ENCODE peak calls at places on chromosome 4, in five cellular contexts. One of them, this sample, is unnamed.

GRCh38 chr4:32030406-32030805 is 1310.2 kb downstream of the PCDH7 start:
- DNase-seq in IMR-90: no peak
- DNase-seq in HCT116: no peak
- DNase-seq in thoracic aorta: no peak
- DNase-seq in HL-60: no peak
- DNase-seq in this sample: no peak

GRCh38 chr4:118372251-118372650 is 19.4 kb upstream of the PRSS12 start:
- DNase-seq in IMR-90: no peak
- DNase-seq in HCT116: no peak
- DNase-seq in thoracic aorta: no peak
- DNase-seq in HL-60: no peak
- DNase-seq in this sample: no peak

GRCh38 chr4:160202802-160203201 is 1099.9 kb downstream of the RAPGEF2 start:
- DNase-seq in IMR-90: no peak
- DNase-seq in HCT116: no peak
- DNase-seq in thoracic aorta: no peak
- DNase-seq in HL-60: no peak
- DNase-seq in this sample: peak; percentile 35

GRCh38 chr4:52714597-52715254 is 36.5 kb downstream of the ERVMER34-1 start:
- DNase-seq in IMR-90: no peak
- DNase-seq in HCT116: no peak
- DNase-seq in thoracic aorta: no peak
- DNase-seq in HL-60: peak; percentile 55
- DNase-seq in this sample: no peak

GRCh38 chr4:135281230-135281629 is 1079.6 kb upstream of the PABPC4L start:
- DNase-seq in IMR-90: no peak
- DNase-seq in HCT116: no peak
- DNase-seq in thoracic aorta: no peak
- DNase-seq in HL-60: no peak
- DNase-seq in this sample: no peak

GRCh38 chr4:114599231-114600065 is 841 bp downstream of the UGT8 start:
- DNase-seq in IMR-90: no peak
- DNase-seq in HCT116: peak; percentile 15
- DNase-seq in thoracic aorta: no peak
- DNase-seq in HL-60: no peak
- DNase-seq in this sample: peak; percentile 27

GRCh38 chr4:98955229-98955628 is 26.3 kb upstream of the EIF4E start:
- DNase-seq in IMR-90: no peak
- DNase-seq in HCT116: no peak
- DNase-seq in thoracic aorta: no peak
- DNase-seq in HL-60: no peak
- DNase-seq in this sample: no peak

GRCh38 chr4:7089211-7089964 is 21.5 kb upstream of the GRPEL1 start:
- DNase-seq in IMR-90: no peak
- DNase-seq in HCT116: no peak
- DNase-seq in thoracic aorta: no peak
- DNase-seq in HL-60: no peak
- DNase-seq in this sample: no peak

GRCh38 chr4:133147365-133147821 is 1.7 kb upstream of the PCDH10 start:
- DNase-seq in IMR-90: no peak
- DNase-seq in HCT116: no peak
- DNase-seq in thoracic aorta: no peak
- DNase-seq in HL-60: no peak
- DNase-seq in this sample: no peak

GRCh38 chr4:148962539-148963290 is 520.5 kb upstream of the NR3C2 start:
- DNase-seq in IMR-90: peak; percentile 73
- DNase-seq in HCT116: no peak
- DNase-seq in thoracic aorta: no peak
- DNase-seq in HL-60: no peak
- DNase-seq in this sample: peak; percentile 4

GRCh38 chr4:153616005-153616555 is 68.0 kb upstream of the TLR2 start:
- DNase-seq in IMR-90: no peak
- DNase-seq in HCT116: no peak
- DNase-seq in thoracic aorta: no peak
- DNase-seq in HL-60: no peak
- DNase-seq in this sample: no peak

GRCh38 chr4:38308728-38309315 is 348.6 kb downstream of the PTTG2 start:
- DNase-seq in IMR-90: peak; percentile 57
- DNase-seq in HCT116: no peak
- DNase-seq in thoracic aorta: no peak
- DNase-seq in HL-60: no peak
- DNase-seq in this sample: peak; percentile 83

GRCh38 chr4:6732441-6733357 is 16.7 kb downstream of the BLOC1S4 start:
- DNase-seq in IMR-90: peak; percentile 94
- DNase-seq in HCT116: peak; percentile 39
- DNase-seq in thoracic aorta: no peak
- DNase-seq in HL-60: no peak
- DNase-seq in this sample: peak; percentile 67

GRCh38 chr4:579543-580175 is 3.6 kb upstream of the TMEM271 start:
- DNase-seq in IMR-90: no peak
- DNase-seq in HCT116: no peak
- DNase-seq in thoracic aorta: no peak
- DNase-seq in HL-60: no peak
- DNase-seq in this sample: no peak

GRCh38 chr4:48103483-48104139 is 30.4 kb downstream of the TXK start:
- DNase-seq in IMR-90: no peak
- DNase-seq in HCT116: no peak
- DNase-seq in thoracic aorta: no peak
- DNase-seq in HL-60: no peak
- DNase-seq in this sample: no peak

GRCh38 chr4:107823870-107824366 is 814 bp upstream of the SGMS2 start:
- DNase-seq in IMR-90: no peak
- DNase-seq in HCT116: peak; percentile 70
- DNase-seq in thoracic aorta: no peak
- DNase-seq in HL-60: no peak
- DNase-seq in this sample: no peak

GRCh38 chr4:122966201-122966600 is 43.8 kb upstream of the NUDT6 start:
- DNase-seq in IMR-90: no peak
- DNase-seq in HCT116: no peak
- DNase-seq in thoracic aorta: no peak
- DNase-seq in HL-60: no peak
- DNase-seq in this sample: no peak

GRCh38 chr4:7677799-7678301 is 243.1 kb upstream of the PSAPL1 start:
- DNase-seq in IMR-90: no peak
- DNase-seq in HCT116: no peak
- DNase-seq in thoracic aorta: no peak
- DNase-seq in HL-60: no peak
- DNase-seq in this sample: peak; percentile 24

GRCh38 chr4:47482326-47482725 is 2.7 kb upstream of the ATP10D start:
- DNase-seq in IMR-90: peak; percentile 81
- DNase-seq in HCT116: no peak
- DNase-seq in thoracic aorta: no peak
- DNase-seq in HL-60: no peak
- DNase-seq in this sample: peak; percentile 41

GRCh38 chr4:6873792-6874461 is 35.7 kb upstream of the TBC1D14 start:
- DNase-seq in IMR-90: peak; percentile 62
- DNase-seq in HCT116: peak; percentile 51
- DNase-seq in thoracic aorta: no peak
- DNase-seq in HL-60: no peak
- DNase-seq in this sample: peak; percentile 12

GRCh38 chr4:136763844-136764446 is 768.3 kb downstream of the PCDH18 start:
- DNase-seq in IMR-90: peak; percentile 55
- DNase-seq in HCT116: no peak
- DNase-seq in thoracic aorta: no peak
- DNase-seq in HL-60: no peak
- DNase-seq in this sample: no peak

GRCh38 chr4:147361726-147362125 is 119.2 kb upstream of the EDNRA start:
- DNase-seq in IMR-90: peak; percentile 92
- DNase-seq in HCT116: peak; percentile 61
- DNase-seq in thoracic aorta: no peak
- DNase-seq in HL-60: no peak
- DNase-seq in this sample: peak; percentile 67

GRCh38 chr4:88320780-88321373 is 36.5 kb upstream of the PPM1K start:
- DNase-seq in IMR-90: no peak
- DNase-seq in HCT116: no peak
- DNase-seq in thoracic aorta: no peak
- DNase-seq in HL-60: peak; percentile 13
- DNase-seq in this sample: no peak

GRCh38 chr4:70895405-70895804 is 6.8 kb upstream of the MOB1B start:
- DNase-seq in IMR-90: no peak
- DNase-seq in HCT116: no peak
- DNase-seq in thoracic aorta: no peak
- DNase-seq in HL-60: no peak
- DNase-seq in this sample: no peak

GRCh38 chr4:179671609-179672008 is 2229.4 kb upstream of the AGA start:
- DNase-seq in IMR-90: peak; percentile 10
- DNase-seq in HCT116: no peak
- DNase-seq in thoracic aorta: no peak
- DNase-seq in HL-60: no peak
- DNase-seq in this sample: no peak

GRCh38 chr4:188408244-188409067 is 269.2 kb downstream of the TRIML1 start:
- DNase-seq in IMR-90: peak; percentile 75
- DNase-seq in HCT116: no peak
- DNase-seq in thoracic aorta: no peak
- DNase-seq in HL-60: no peak
- DNase-seq in this sample: no peak

GRCh38 chr4:76199664-76200211 is 13.9 kb downstream of the SCARB2 start:
- DNase-seq in IMR-90: peak; percentile 31
- DNase-seq in HCT116: no peak
- DNase-seq in thoracic aorta: no peak
- DNase-seq in HL-60: no peak
- DNase-seq in this sample: no peak

GRCh38 chr4:156790866-156791265 is 180.7 kb downstream of the PDGFC start:
- DNase-seq in IMR-90: peak; percentile 73
- DNase-seq in HCT116: no peak
- DNase-seq in thoracic aorta: no peak
- DNase-seq in HL-60: no peak
- DNase-seq in this sample: no peak

GRCh38 chr4:56976283-56976877 is 1.0 kb downstream of the NOA1 start:
- DNase-seq in IMR-90: no peak
- DNase-seq in HCT116: no peak
- DNase-seq in thoracic aorta: no peak
- DNase-seq in HL-60: no peak
- DNase-seq in this sample: no peak

GRCh38 chr4:120731561-120731960 is 191.0 kb downstream of the PRDM5 start:
- DNase-seq in IMR-90: peak; percentile 18
- DNase-seq in HCT116: no peak
- DNase-seq in thoracic aorta: no peak
- DNase-seq in HL-60: no peak
- DNase-seq in this sample: no peak

GRCh38 chr4:65007841-65008439 is 598.7 kb upstream of the TECRL start:
- DNase-seq in IMR-90: no peak
- DNase-seq in HCT116: peak; percentile 13
- DNase-seq in thoracic aorta: no peak
- DNase-seq in HL-60: peak; percentile 4
- DNase-seq in this sample: peak; percentile 54

GRCh38 chr4:54006755-54007154 is 57.6 kb downstream of the CHIC2 start:
- DNase-seq in IMR-90: no peak
- DNase-seq in HCT116: no peak
- DNase-seq in thoracic aorta: no peak
- DNase-seq in HL-60: no peak
- DNase-seq in this sample: no peak
- TF ChIP-seq CTCF in IMR-90: no peak
- TF ChIP-seq CTCF in HCT116: no peak
- TF ChIP-seq CTCF in thoracic aorta: no peak
- TF ChIP-seq CTCF in HL-60: no peak
- TF ChIP-seq CTCF in this sample: no peak

GRCh38 chr4:15436515-15436914 is 8.7 kb downstream of the C1QTNF7 start:
- DNase-seq in IMR-90: peak; percentile 71
- DNase-seq in HCT116: no peak
- DNase-seq in thoracic aorta: no peak
- DNase-seq in HL-60: no peak
- DNase-seq in this sample: no peak

GRCh38 chr4:15428611-15429010 is 778 bp downstream of the C1QTNF7 start:
- DNase-seq in IMR-90: no peak
- DNase-seq in HCT116: no peak
- DNase-seq in thoracic aorta: no peak
- DNase-seq in HL-60: no peak
- DNase-seq in this sample: no peak

GRCh38 chr4:15438939-15439524 is 11.2 kb downstream of the C1QTNF7 start:
- DNase-seq in IMR-90: peak; percentile 70
- DNase-seq in HCT116: no peak
- DNase-seq in thoracic aorta: no peak
- DNase-seq in HL-60: no peak
- DNase-seq in this sample: no peak

DNA sequence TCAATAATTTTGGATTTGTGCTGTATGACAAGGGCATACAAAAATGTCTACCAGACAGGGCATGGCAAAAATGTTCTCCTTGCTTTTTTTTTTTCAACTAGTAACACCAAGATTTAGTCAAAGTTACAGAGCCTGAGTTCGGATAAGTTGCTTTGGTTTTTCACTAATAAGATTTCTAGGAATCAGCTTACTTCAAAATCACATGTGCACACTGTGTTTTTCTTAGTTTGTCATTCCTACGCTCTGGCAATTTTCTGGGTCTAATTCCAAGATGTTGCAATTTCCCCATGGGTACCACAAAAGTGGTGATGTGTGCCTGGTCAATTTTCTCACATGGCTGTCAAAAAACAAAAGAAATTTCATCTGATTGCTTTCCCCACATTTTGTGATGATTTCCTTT is 6.3 kb downstream of the C1QTNF7 start:
- DNase-seq in IMR-90: no peak
- DNase-seq in HCT116: no peak
- DNase-seq in thoracic aorta: no peak
- DNase-seq in HL-60: no peak
- DNase-seq in this sample: no peak
- H3K27ac ChIP-seq in IMR-90: no peak overlapping the region
- H3K27ac ChIP-seq in HCT116: no peak overlapping the region
- H3K27ac ChIP-seq in thoracic aorta: peak overlapping the region; percentile 73
- H3K27ac ChIP-seq in HL-60: no peak overlapping the region
- H3K27ac ChIP-seq in this sample: no peak overlapping the region

DNA sequence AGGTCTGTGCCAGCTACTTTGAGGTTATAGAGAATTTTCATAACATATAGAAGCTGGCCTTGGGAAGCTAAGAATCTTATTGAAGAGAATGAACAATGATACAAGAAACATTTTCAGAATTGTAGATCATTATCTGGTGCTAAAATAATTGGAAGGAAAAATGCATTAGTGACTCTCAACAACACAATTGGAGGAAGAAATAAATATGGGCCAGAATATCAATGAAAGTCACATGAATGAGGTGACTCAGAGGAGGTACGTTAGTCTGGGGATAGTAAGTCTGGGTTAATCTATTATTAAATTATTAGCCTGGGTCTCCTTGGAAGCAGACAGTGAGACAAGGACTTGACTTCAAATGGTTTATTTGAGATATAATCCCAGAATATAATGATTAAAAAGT is 529.3 kb upstream of the SLIT2 start:
- DNase-seq in IMR-90: no peak
- DNase-seq in HCT116: no peak
- DNase-seq in thoracic aorta: no peak
- DNase-seq in HL-60: no peak
- DNase-seq in this sample: no peak
- TF ChIP-seq CTCF in IMR-90: no peak
- TF ChIP-seq CTCF in HCT116: no peak
- TF ChIP-seq CTCF in thoracic aorta: no peak
- TF ChIP-seq CTCF in HL-60: no peak
- TF ChIP-seq CTCF in this sample: no peak

DNA sequence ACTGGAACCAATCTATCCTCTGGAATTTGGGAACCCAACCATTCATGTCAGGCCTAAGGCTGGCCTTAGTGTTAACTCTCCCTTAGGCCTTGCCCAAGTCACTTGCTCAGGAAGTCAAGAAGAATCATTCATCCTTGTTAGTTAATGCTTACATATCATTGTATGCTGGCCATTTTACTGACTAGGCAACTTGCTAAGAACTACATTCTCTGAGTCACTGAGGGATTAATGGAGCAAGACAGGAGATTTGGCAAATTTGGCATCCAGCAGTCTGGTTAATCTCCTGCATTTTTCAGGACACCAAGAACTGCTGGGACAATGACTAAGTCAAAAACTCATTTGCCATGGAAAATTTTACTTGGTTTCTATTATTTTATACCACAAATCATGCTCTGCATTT is 115.8 kb upstream of the DDIT4L start:
- DNase-seq in IMR-90: peak; percentile 47
- DNase-seq in HCT116: no peak
- DNase-seq in thoracic aorta: no peak
- DNase-seq in HL-60: no peak
- DNase-seq in this sample: no peak
- H3K27ac ChIP-seq in IMR-90: no peak overlapping the region
- H3K27ac ChIP-seq in HCT116: no peak overlapping the region
- H3K27ac ChIP-seq in thoracic aorta: no peak overlapping the region
- H3K27ac ChIP-seq in HL-60: no peak overlapping the region
- H3K27ac ChIP-seq in this sample: no peak overlapping the region

This sample was measured in RWPE1.